ENCODE peak calls at places on chromosomes 1 and 21, in eight cellular contexts. U is A549; G is ovary; Y is CD8-positive, alpha-beta T cell; B is spleen; M is fibroblast of lung; X is heart left ventricle; S is PC-3. A is an unnamed sample.

GRCh38 chr1:9892563-9893528 is 17.2 kb downstream of the CTNNBIP1 start:
- DNase-seq in U (no peak), G (no peak), Y (no peak), B (peak; percentile 32), M (peak; percentile 69), X (peak; percentile 42), S (peak; percentile 97), A (no peak)

GRCh38 chr21:45248893-45249381 is 38.8 kb downstream of the POFUT2 start:
- DNase-seq in U (no peak), G (no peak), Y (no peak), B (peak; percentile 62), M (peak; percentile 25), X (no peak), S (no peak), A (no peak)

GRCh38 chr21:25441835-25442234 is 165.4 kb downstream of the MRPL39 start:
- DNase-seq in U (no peak), G (no peak), Y (no peak), B (no peak), M (no peak), X (no peak), S (no peak), A (no peak)

GRCh38 chr21:34889287-34889536 is 159.9 kb downstream of the RUNX1 start:
- DNase-seq in U (no peak), G (peak; percentile 73), Y (peak; percentile 13), B (peak; percentile 91), M (peak; percentile 79), X (peak; percentile 82), S (peak; percentile 50), A (no peak)

GRCh38 chr1:190098107-190098506 is 379.6 kb downstream of the BRINP3 start:
- DNase-seq in U (no peak), G (no peak), Y (no peak), B (no peak), M (no peak), X (no peak), S (no peak), A (no peak)

GRCh38 chr1:183310753-183311465 is 107.3 kb downstream of the NMNAT2 start:
- DNase-seq in U (no peak), G (no peak), Y (no peak), B (no peak), M (no peak), X (no peak), S (no peak), A (no peak)

GRCh38 chr21:34881421-34881820 is 167.7 kb downstream of the RUNX1 start:
- DNase-seq in U (no peak), G (no peak), Y (no peak), B (no peak), M (peak; percentile 66), X (no peak), S (peak; percentile 63), A (no peak)

GRCh38 chr1:242008788-242009500 is 10.0 kb upstream of the MAP1LC3C start:
- DNase-seq in U (no peak), G (no peak), Y (no peak), B (no peak), M (no peak), X (no peak), S (no peak), A (no peak)

GRCh38 chr1:207950750-207951149 is 39.8 kb upstream of the CD34 start:
- DNase-seq in U (no peak), G (no peak), Y (no peak), B (no peak), M (no peak), X (no peak), S (no peak), A (no peak)

DNA sequence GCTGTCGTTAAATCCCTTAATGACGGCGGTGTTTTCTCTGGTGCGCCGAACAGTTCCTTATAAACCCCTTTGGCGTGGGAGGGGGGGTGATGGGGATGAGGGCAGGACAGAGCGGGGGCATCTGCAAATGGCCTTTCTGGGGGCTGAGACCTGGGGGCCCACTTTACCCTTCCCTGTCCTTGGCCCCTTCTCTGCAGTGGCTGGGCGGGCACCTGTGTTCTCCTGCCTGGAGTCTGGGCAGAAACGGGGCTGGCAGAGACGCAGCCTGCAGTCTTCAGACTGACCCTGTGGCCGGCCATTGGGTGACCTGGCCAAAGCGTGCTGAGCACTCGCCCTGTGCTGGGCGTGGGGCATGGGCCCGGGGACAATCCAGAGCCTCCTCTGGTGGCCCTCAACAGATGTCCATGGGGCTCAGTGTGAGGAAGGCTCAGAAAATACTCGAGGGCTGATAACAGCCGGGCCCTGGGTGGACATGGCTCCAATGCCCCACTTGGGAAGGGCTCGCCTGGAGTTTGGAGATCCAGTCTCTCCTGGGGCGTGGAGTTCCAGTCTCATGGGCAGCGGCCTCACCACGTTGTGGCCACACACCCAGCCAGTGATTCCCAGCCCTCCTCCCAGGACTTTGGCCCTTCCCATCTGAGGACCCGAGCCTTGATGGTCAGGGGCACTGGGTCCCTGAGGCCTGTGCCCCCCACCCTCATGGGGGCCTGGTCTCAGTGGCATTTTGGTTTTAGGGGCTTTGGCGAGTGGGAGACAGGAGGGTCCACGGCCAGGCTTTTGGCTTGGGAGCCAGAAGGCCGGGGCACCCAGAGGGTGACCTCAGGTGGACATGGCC is 50.7 kb upstream of the ACTRT2 start:
- DNase-seq in U (no peak), G (no peak), Y (no peak), B (peak; percentile 52), M (no peak), X (peak; percentile 48), S (no peak), A (peak; percentile 29)
- H3K4me3 ChIP-seq in U (no peak overlapping the region), G (no peak overlapping the region), Y (no peak overlapping the region), B (no peak overlapping the region), M (no peak overlapping the region), X (no peak overlapping the region), S (no peak overlapping the region), A (no peak overlapping the region)

DNA sequence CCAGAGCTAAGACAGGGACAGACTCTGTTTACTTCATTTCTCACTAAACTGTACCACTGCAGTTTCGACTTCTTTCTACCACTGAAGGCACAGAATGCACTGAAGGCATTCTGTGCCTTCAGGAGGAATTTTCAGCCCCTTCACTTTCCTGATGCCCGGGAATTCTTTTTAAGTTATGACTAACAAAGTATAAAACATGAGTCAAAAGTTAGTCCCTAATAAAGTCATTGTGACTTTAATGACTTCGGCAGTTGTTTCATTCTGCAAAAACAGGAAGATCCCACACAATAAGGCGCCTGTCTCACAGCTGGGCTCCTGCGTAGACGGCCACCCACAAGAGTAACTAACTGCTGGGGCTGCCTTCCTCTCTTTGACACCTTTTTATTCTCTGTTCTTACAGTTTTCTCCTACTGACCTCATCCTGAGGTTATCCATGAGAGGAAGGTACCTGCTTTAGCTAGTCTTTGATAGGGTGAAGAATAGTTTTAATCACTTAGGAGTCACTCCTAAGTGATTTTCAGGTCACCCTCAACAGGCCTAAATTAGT is 183.9 kb upstream of the SGIP1 start:
- DNase-seq in U (no peak), G (no peak), Y (peak; percentile 35), B (peak; percentile 85), M (no peak), X (peak; percentile 66), S (peak; percentile 81), A (peak; percentile 53)
- H3K27ac ChIP-seq in U (peak overlapping the region; percentile 73), G (no peak overlapping the region), Y (peak overlapping the region; percentile 33), B (peak overlapping the region; percentile 37), M (no peak overlapping the region), X (peak overlapping the region; percentile 60), S (peak overlapping the region; percentile 70), A (peak overlapping the region; percentile 88)

GRCh38 chr1:179586107-179586823 is 5.4 kb upstream of the TDRD5 start:
- DNase-seq in U (peak; percentile 44), G (peak; percentile 79), Y (no peak), B (no peak), M (peak; percentile 40), X (peak; percentile 67), S (peak; percentile 13), A (peak; percentile 68)
- TF ChIP-seq CTCF in U (peak; percentile 79), G (no peak), Y (no peak), B (no peak), M (peak; percentile 34), X (peak; percentile 43), S (peak; percentile 45), A (peak; percentile 49)

GRCh38 chr21:33360281-33360680 is 35.5 kb downstream of the IFNAR1 start:
- DNase-seq in U (no peak), G (no peak), Y (no peak), B (no peak), M (peak; percentile 53), X (no peak), S (peak; percentile 59), A (no peak)

GRCh38 chr21:33359446-33359845 is 34.7 kb downstream of the IFNAR1 start:
- DNase-seq in U (no peak), G (no peak), Y (no peak), B (no peak), M (no peak), X (no peak), S (no peak), A (no peak)

GRCh38 chr21:33364830-33365229 is 38.4 kb upstream of the IFNGR2 start:
- DNase-seq in U (no peak), G (no peak), Y (no peak), B (no peak), M (no peak), X (no peak), S (no peak), A (no peak)

GRCh38 chr21:33360871-33361602 is 36.3 kb downstream of the IFNAR1 start:
- DNase-seq in U (peak; percentile 70), G (peak; percentile 83), Y (peak; percentile 76), B (peak; percentile 93), M (peak; percentile 56), X (peak; percentile 86), S (peak; percentile 84), A (peak; percentile 79)

DNA sequence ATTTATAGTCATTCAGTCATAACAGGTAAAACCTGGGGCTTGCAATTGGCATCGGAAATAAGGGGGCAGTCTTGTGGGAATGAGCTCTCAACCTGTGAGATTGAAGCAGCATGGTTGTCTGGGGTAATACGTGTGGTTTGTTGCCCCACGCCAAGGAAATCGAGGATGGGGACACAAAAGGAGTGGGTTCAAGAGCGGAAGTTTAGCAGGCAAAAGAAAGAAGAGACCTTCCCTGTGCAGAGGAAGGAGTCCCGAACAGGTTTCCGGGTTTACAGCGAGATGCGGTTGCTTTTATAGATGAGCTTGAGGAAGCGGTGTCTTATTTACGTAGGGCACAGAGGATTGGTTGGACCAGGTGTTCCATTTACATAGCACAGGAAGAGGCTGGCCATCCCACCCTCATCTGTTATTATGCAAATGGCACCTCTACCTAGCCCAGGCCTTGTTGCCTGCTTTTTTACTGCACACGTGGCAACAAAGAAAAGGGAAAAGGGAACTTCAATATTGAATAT is 37.3 kb downstream of the IFNAR1 start:
- DNase-seq in U (no peak), G (no peak), Y (peak; percentile 40), B (peak; percentile 82), M (no peak), X (no peak), S (peak; percentile 36), A (no peak)
- H3K4me3 ChIP-seq in U (no peak overlapping the region), G (no peak overlapping the region), Y (peak overlapping the region; percentile 61), B (no peak overlapping the region), M (no peak overlapping the region), X (peak overlapping the region; percentile 37), S (peak overlapping the region; percentile 32), A (no peak overlapping the region)